ENCODE peak calls at places on chromosomes 11 and 22, in eight cellular contexts. One of them, this sample, is unnamed.

GRCh38 chr11:6554828-6555706 is 48.3 kb downstream of the RRP8 start:
- DNase-seq in endothelial cell of umbilical vein: no peak
- DNase-seq in IMR-90: no peak
- DNase-seq in upper lobe of left lung: no peak
- DNase-seq in uterus: no peak
- DNase-seq in K562: peak; percentile 85
- DNase-seq in ovary: no peak
- DNase-seq in A549: no peak
- DNase-seq in this sample: no peak

GRCh38 chr11:12674571-12674935 is 332 bp downstream of the TEAD1 start:
- DNase-seq in endothelial cell of umbilical vein: no peak
- DNase-seq in IMR-90: no peak
- DNase-seq in upper lobe of left lung: no peak
- DNase-seq in uterus: no peak
- DNase-seq in K562: peak; percentile 56
- DNase-seq in ovary: no peak
- DNase-seq in A549: no peak
- DNase-seq in this sample: no peak

GRCh38 chr11:12460441-12460840 is 83.1 kb downstream of the PARVA start:
- DNase-seq in endothelial cell of umbilical vein: no peak
- DNase-seq in IMR-90: peak; percentile 44
- DNase-seq in upper lobe of left lung: no peak
- DNase-seq in uterus: no peak
- DNase-seq in K562: no peak
- DNase-seq in ovary: no peak
- DNase-seq in A549: no peak
- DNase-seq in this sample: no peak

GRCh38 chr11:94694309-94695060 is 73.7 kb upstream of the AMOTL1 start:
- DNase-seq in endothelial cell of umbilical vein: no peak
- DNase-seq in IMR-90: no peak
- DNase-seq in upper lobe of left lung: no peak
- DNase-seq in uterus: no peak
- DNase-seq in K562: no peak
- DNase-seq in ovary: no peak
- DNase-seq in A549: no peak
- DNase-seq in this sample: no peak

GRCh38 chr11:79439430-79439892 is 1.4 kb downstream of the TENM4 start:
- DNase-seq in endothelial cell of umbilical vein: no peak
- DNase-seq in IMR-90: peak; percentile 59
- DNase-seq in upper lobe of left lung: no peak
- DNase-seq in uterus: no peak
- DNase-seq in K562: no peak
- DNase-seq in ovary: peak; percentile 63
- DNase-seq in A549: no peak
- DNase-seq in this sample: no peak

GRCh38 chr11:36243641-36244040 is 45.6 kb downstream of the COMMD9 start:
- DNase-seq in endothelial cell of umbilical vein: no peak
- DNase-seq in IMR-90: no peak
- DNase-seq in upper lobe of left lung: no peak
- DNase-seq in uterus: no peak
- DNase-seq in K562: no peak
- DNase-seq in ovary: no peak
- DNase-seq in A549: no peak
- DNase-seq in this sample: no peak

GRCh38 chr11:79414644-79415317 is 26.0 kb downstream of the TENM4 start:
- DNase-seq in endothelial cell of umbilical vein: no peak
- DNase-seq in IMR-90: peak; percentile 81
- DNase-seq in upper lobe of left lung: no peak
- DNase-seq in uterus: no peak
- DNase-seq in K562: no peak
- DNase-seq in ovary: peak; percentile 71
- DNase-seq in A549: no peak
- DNase-seq in this sample: no peak

GRCh38 chr11:20443596-20443995 is 56.1 kb downstream of the PRMT3 start:
- DNase-seq in endothelial cell of umbilical vein: peak; percentile 42
- DNase-seq in IMR-90: peak; percentile 28
- DNase-seq in upper lobe of left lung: no peak
- DNase-seq in uterus: no peak
- DNase-seq in K562: no peak
- DNase-seq in ovary: no peak
- DNase-seq in A549: peak; percentile 38
- DNase-seq in this sample: no peak

GRCh38 chr22:42881298-42881697 is 24.2 kb upstream of the ARFGAP3 start:
- DNase-seq in endothelial cell of umbilical vein: no peak
- DNase-seq in IMR-90: no peak
- DNase-seq in upper lobe of left lung: no peak
- DNase-seq in uterus: no peak
- DNase-seq in K562: no peak
- DNase-seq in ovary: no peak
- DNase-seq in A549: no peak
- DNase-seq in this sample: no peak

GRCh38 chr22:29840498-29840897 is 2.4 kb upstream of the ASCC2 start:
- DNase-seq in endothelial cell of umbilical vein: no peak
- DNase-seq in IMR-90: no peak
- DNase-seq in upper lobe of left lung: no peak
- DNase-seq in uterus: no peak
- DNase-seq in K562: no peak
- DNase-seq in ovary: no peak
- DNase-seq in A549: no peak
- DNase-seq in this sample: no peak

GRCh38 chr11:77109236-77110019 is 6.8 kb downstream of the OMP start:
- DNase-seq in endothelial cell of umbilical vein: peak; percentile 12
- DNase-seq in IMR-90: peak; percentile 37
- DNase-seq in upper lobe of left lung: no peak
- DNase-seq in uterus: no peak
- DNase-seq in K562: no peak
- DNase-seq in ovary: no peak
- DNase-seq in A549: no peak
- DNase-seq in this sample: no peak

GRCh38 chr11:7635137-7635536 is 38.2 kb downstream of the CYB5R2 start:
- DNase-seq in endothelial cell of umbilical vein: no peak
- DNase-seq in IMR-90: no peak
- DNase-seq in upper lobe of left lung: no peak
- DNase-seq in uterus: no peak
- DNase-seq in K562: no peak
- DNase-seq in ovary: no peak
- DNase-seq in A549: no peak
- DNase-seq in this sample: no peak

GRCh38 chr11:1559103-1559951 is 12.7 kb downstream of the DUSP8 start:
- DNase-seq in endothelial cell of umbilical vein: no peak
- DNase-seq in IMR-90: peak; percentile 66
- DNase-seq in upper lobe of left lung: peak; percentile 95
- DNase-seq in uterus: peak; percentile 89
- DNase-seq in K562: no peak
- DNase-seq in ovary: peak; percentile 54
- DNase-seq in A549: peak; percentile 65
- DNase-seq in this sample: no peak

GRCh38 chr11:6745465-6746015 is 26.2 kb downstream of the OR2AG2 start:
- DNase-seq in endothelial cell of umbilical vein: peak; percentile 11
- DNase-seq in IMR-90: no peak
- DNase-seq in upper lobe of left lung: no peak
- DNase-seq in uterus: no peak
- DNase-seq in K562: no peak
- DNase-seq in ovary: no peak
- DNase-seq in A549: no peak
- DNase-seq in this sample: no peak

GRCh38 chr22:42937164-42937854 is 77.6 kb downstream of the PACSIN2 start:
- DNase-seq in endothelial cell of umbilical vein: no peak
- DNase-seq in IMR-90: peak; percentile 87
- DNase-seq in upper lobe of left lung: peak; percentile 93
- DNase-seq in uterus: peak; percentile 40
- DNase-seq in K562: peak; percentile 35
- DNase-seq in ovary: no peak
- DNase-seq in A549: peak; percentile 71
- DNase-seq in this sample: peak; percentile 75

GRCh38 chr11:83156996-83157754 is at the start of gene PCF11:
- DNase-seq in endothelial cell of umbilical vein: no peak
- DNase-seq in IMR-90: no peak
- DNase-seq in upper lobe of left lung: no peak
- DNase-seq in uterus: no peak
- DNase-seq in K562: no peak
- DNase-seq in ovary: no peak
- DNase-seq in A549: no peak
- DNase-seq in this sample: no peak
- TF ChIP-seq POLR2A in endothelial cell of umbilical vein: peak; percentile 98
- TF ChIP-seq POLR2A in IMR-90: peak; percentile 99
- TF ChIP-seq POLR2A in upper lobe of left lung: peak; percentile 99
- TF ChIP-seq POLR2A in uterus: peak; percentile 99
- TF ChIP-seq POLR2A in K562: peak; percentile 99
- TF ChIP-seq POLR2A in ovary: peak; percentile 99
- TF ChIP-seq POLR2A in A549: peak; percentile 96
- TF ChIP-seq POLR2A in this sample: peak; percentile 99

DNA sequence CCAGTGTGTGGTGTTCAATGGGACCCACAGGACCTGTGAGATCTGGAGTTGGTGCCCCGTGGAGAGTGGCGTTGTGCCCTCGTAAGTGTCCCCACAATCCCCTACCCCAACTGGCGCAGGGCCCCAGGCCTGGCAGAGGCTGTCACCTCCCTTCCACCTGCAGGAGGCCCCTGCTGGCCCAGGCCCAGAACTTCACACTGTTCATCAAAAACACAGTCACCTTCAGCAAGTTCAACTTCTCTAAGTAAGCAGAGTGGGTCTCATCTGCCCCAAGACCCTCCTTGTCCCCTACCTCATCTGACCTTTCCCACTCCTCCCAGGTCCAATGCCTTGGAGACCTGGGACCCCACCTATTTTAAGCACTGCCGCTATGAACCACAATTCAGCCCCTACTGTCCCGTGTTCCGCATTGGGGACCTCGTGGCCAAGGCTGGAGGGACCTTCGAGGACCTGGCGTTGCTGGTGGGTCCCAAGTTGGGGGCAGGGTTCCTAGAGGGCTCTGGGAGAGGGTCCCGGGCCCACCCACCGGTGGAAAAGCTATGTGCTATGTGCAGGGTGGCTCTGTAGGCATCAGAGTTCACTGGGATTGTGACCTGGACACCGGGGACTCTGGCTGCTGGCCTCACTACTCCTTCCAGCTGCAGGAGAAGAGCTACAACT is 8.1 kb downstream of the P2RX6 start:
- DNase-seq in endothelial cell of umbilical vein: no peak
- DNase-seq in IMR-90: no peak
- DNase-seq in upper lobe of left lung: no peak
- DNase-seq in uterus: no peak
- DNase-seq in K562: no peak
- DNase-seq in ovary: no peak
- DNase-seq in A549: no peak
- DNase-seq in this sample: no peak
- TF ChIP-seq CTCF in endothelial cell of umbilical vein: no peak
- TF ChIP-seq CTCF in IMR-90: no peak
- TF ChIP-seq CTCF in upper lobe of left lung: no peak
- TF ChIP-seq CTCF in uterus: no peak
- TF ChIP-seq CTCF in K562: peak; percentile 68
- TF ChIP-seq CTCF in ovary: no peak
- TF ChIP-seq CTCF in A549: no peak
- TF ChIP-seq CTCF in this sample: no peak

DNA sequence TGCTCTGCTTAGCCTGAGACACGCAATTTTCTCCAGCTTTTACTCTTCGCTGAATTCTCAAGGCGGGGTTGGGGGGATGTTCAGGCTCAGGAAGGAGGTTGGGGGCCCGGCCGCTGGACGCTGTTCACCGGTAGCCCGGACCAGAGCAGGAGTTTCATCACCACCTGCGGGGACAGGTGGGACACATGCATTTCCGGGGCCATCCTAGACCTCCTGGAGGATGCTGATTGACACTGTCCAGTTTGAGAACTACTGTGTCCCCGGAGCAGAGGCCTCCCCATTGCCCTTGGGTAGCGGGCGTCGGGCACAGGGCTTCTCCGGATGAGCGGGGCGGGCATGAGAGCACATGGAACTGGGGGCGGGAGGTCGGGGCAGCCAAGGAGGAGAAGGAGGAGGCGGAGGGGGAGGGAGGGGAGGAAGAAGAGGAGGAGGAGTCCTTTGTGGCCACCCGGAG is 144.0 kb upstream of the GRK3 start:
- DNase-seq in endothelial cell of umbilical vein: no peak
- DNase-seq in IMR-90: no peak
- DNase-seq in upper lobe of left lung: no peak
- DNase-seq in uterus: no peak
- DNase-seq in K562: no peak
- DNase-seq in ovary: no peak
- DNase-seq in A549: no peak
- DNase-seq in this sample: no peak
- H3K4me3 ChIP-seq in endothelial cell of umbilical vein: no peak overlapping the region
- H3K4me3 ChIP-seq in IMR-90: no peak overlapping the region
- H3K4me3 ChIP-seq in upper lobe of left lung: peak overlapping the region; percentile 38
- H3K4me3 ChIP-seq in uterus: no peak overlapping the region
- H3K4me3 ChIP-seq in K562: no peak overlapping the region
- H3K4me3 ChIP-seq in ovary: no peak overlapping the region
- H3K4me3 ChIP-seq in A549: peak overlapping the region; percentile 59
- H3K4me3 ChIP-seq in this sample: no peak overlapping the region

GRCh38 chr22:19478466-19479357 is at the start of gene UFD1:
- DNase-seq in endothelial cell of umbilical vein: no peak
- DNase-seq in IMR-90: peak; percentile 81
- DNase-seq in upper lobe of left lung: peak; percentile 83
- DNase-seq in uterus: peak; percentile 85
- DNase-seq in K562: peak; percentile 99
- DNase-seq in ovary: peak; percentile 88
- DNase-seq in A549: peak; percentile 78
- DNase-seq in this sample: peak; percentile 95
- TF ChIP-seq POLR2A in endothelial cell of umbilical vein: peak; percentile 61
- TF ChIP-seq POLR2A in IMR-90: peak; percentile 69
- TF ChIP-seq POLR2A in upper lobe of left lung: peak; percentile 49
- TF ChIP-seq POLR2A in uterus: no peak
- TF ChIP-seq POLR2A in K562: no peak
- TF ChIP-seq POLR2A in ovary: no peak
- TF ChIP-seq POLR2A in A549: peak; percentile 40
- TF ChIP-seq POLR2A in this sample: no peak